ENCODE peak calls at places on chromosome 15, in nine cellular contexts. F is Panc1, K is PC-3, Y is NT2/D1, M is neuronal stem cell, B is sigmoid colon, V is astrocyte, I is tibial artery, X is SK-N-SH. W is an unnamed sample.

GRCh38 chr15:71043373-71043772 is 71.9 kb upstream of the THSD4 start:
- DNase-seq in F (no peak), K (peak; percentile 75), Y (no peak), M (no peak), B (no peak), V (peak; percentile 68), I (no peak), X (no peak), W (no peak)

GRCh38 chr15:93985925-93986324 is 245.4 kb upstream of the MCTP2 start:
- DNase-seq in F (no peak), K (no peak), Y (no peak), M (no peak), B (no peak), V (no peak), I (no peak), X (no peak), W (no peak)

GRCh38 chr15:69504352-69505040 is 51.9 kb downstream of the RPLP1 start:
- DNase-seq in F (no peak), K (no peak), Y (no peak), M (no peak), B (no peak), V (no peak), I (no peak), X (no peak), W (no peak)

GRCh38 chr15:98941595-98942255 is 65.9 kb downstream of the PGPEP1L start:
- DNase-seq in F (no peak), K (peak; percentile 16), Y (no peak), M (no peak), B (no peak), V (no peak), I (no peak), X (no peak), W (no peak)

GRCh38 chr15:88194162-88194561 is 62.4 kb downstream of the NTRK3 start:
- DNase-seq in F (no peak), K (no peak), Y (no peak), M (no peak), B (no peak), V (no peak), I (no peak), X (no peak), W (no peak)

GRCh38 chr15:70248116-70249025 is 150.7 kb upstream of the TLE3 start:
- DNase-seq in F (no peak), K (no peak), Y (peak; percentile 59), M (no peak), B (peak; percentile 49), V (no peak), I (no peak), X (peak; percentile 60), W (no peak)

GRCh38 chr15:50881121-50882048 is 27.1 kb upstream of the AP4E1 start:
- DNase-seq in F (no peak), K (no peak), Y (no peak), M (no peak), B (no peak), V (peak; percentile 23), I (no peak), X (no peak), W (no peak)

GRCh38 chr15:77642793-77643430 is 10.2 kb upstream of the LINGO1 start:
- DNase-seq in F (no peak), K (peak; percentile 31), Y (no peak), M (no peak), B (no peak), V (no peak), I (no peak), X (peak; percentile 62), W (no peak)

GRCh38 chr15:67836477-67836876 is 3.4 kb downstream of the RNU6-1 start:
- DNase-seq in F (no peak), K (peak; percentile 62), Y (no peak), M (no peak), B (peak; percentile 63), V (no peak), I (peak; percentile 53), X (peak; percentile 76), W (no peak)

GRCh38 chr15:73928971-73929627 is 2.8 kb downstream of the LOXL1 start:
- DNase-seq in F (no peak), K (peak; percentile 39), Y (no peak), M (no peak), B (no peak), V (no peak), I (no peak), X (no peak), W (no peak)

GRCh38 chr15:98785796-98786581 is 137.7 kb downstream of the IGF1R start:
- DNase-seq in F (no peak), K (no peak), Y (peak; percentile 57), M (peak; percentile 80), B (no peak), V (no peak), I (no peak), X (no peak), W (no peak)

GRCh38 chr15:89448825-89449224 is 47.6 kb downstream of the RHCG start:
- DNase-seq in F (no peak), K (no peak), Y (no peak), M (no peak), B (no peak), V (no peak), I (no peak), X (peak; percentile 90), W (no peak)

GRCh38 chr15:79028411-79028964 is 62.1 kb downstream of the RASGRF1 start:
- DNase-seq in F (peak; percentile 52), K (peak; percentile 71), Y (peak; percentile 43), M (peak; percentile 62), B (no peak), V (no peak), I (peak; percentile 33), X (peak; percentile 79), W (no peak)

GRCh38 chr15:47505712-47506542 is 211.4 kb upstream of the SEMA6D start:
- DNase-seq in F (no peak), K (no peak), Y (no peak), M (no peak), B (no peak), V (no peak), I (no peak), X (peak; percentile 25), W (no peak)

GRCh38 chr15:73387507-73388255 is 18.9 kb upstream of the HCN4 start:
- DNase-seq in F (no peak), K (peak; percentile 61), Y (no peak), M (no peak), B (no peak), V (peak; percentile 47), I (no peak), X (no peak), W (no peak)

GRCh38 chr15:79364571-79365240 is 53.8 kb downstream of the TMED3 start:
- DNase-seq in F (no peak), K (no peak), Y (no peak), M (no peak), B (no peak), V (no peak), I (no peak), X (peak; percentile 26), W (no peak)

GRCh38 chr15:100861511-100861991 is 18.1 kb upstream of the ALDH1A3 start:
- DNase-seq in F (no peak), K (no peak), Y (no peak), M (no peak), B (peak; percentile 72), V (no peak), I (no peak), X (no peak), W (no peak)

GRCh38 chr15:72685925-72686794 is at the start of the genes BBS4 and HIGD2B:
- DNase-seq in F (peak; percentile 78), K (peak; percentile 89), Y (peak; percentile 92), M (peak; percentile 88), B (peak; percentile 90), V (peak; percentile 77), I (peak; percentile 86), X (peak; percentile 81), W (peak; percentile 69)

GRCh38 chr15:90599116-90599515 is 69.4 kb downstream of the CRTC3 start:
- DNase-seq in F (no peak), K (no peak), Y (no peak), M (no peak), B (no peak), V (no peak), I (no peak), X (no peak), W (no peak)
- H3K36me3 ChIP-seq in F (no peaks in the 10 kb centered on the region), K (no peaks in the 10 kb centered on the region), Y (peaks cover 3% of the 10 kb centered on the region), M (no peaks in the 10 kb centered on the region), B (no peaks in the 10 kb centered on the region), V (no peaks in the 10 kb centered on the region), I (peaks cover 18% of the 10 kb centered on the region), X (peaks cover 1% of the 10 kb centered on the region), W (no peaks in the 10 kb centered on the region)

DNA sequence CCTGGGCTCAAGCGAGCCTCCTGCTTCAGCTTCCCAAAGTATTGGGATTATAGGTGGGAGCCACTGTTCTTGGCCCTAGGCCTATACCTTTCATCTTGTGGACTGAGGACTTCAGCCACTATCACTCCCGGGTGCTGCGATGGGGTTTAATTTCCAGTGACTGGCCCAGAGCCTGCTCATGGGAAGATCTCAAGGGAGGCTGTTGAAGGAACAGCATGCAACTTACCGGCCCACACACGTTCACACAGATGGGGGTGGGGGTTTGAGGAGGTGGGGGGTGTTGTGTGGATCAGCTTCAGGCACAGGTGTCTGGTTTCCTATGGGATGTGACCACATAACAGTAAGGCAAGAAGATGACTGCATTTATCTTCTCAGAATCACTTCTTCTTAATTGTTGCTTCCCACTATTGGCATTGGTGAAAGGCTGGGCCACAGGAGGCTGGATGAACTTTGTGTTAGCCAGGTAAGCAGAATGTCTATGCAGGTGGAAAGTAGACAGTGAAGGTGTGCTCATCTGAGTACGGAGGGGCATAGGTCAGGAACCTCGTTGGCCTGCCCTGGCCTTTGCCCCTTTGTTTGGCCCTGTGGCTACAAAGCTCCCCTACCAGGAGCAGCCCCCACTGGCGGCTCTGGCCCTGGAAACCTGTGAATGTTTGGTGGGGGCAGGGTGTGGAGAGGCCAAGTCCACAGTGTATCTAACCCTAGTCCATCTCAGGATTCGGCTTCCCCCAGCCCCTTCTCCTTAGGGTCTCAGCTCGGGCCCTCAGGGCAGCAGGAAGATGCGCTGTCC is 1.4 kb upstream of the APBA2 start:
- DNase-seq in F (no peak), K (no peak), Y (no peak), M (no peak), B (no peak), V (no peak), I (no peak), X (no peak), W (no peak)
- H3K4me3 ChIP-seq in F (no peak overlapping the region), K (no peak overlapping the region), Y (no peak overlapping the region), M (no peak overlapping the region), B (no peak overlapping the region), V (no peak overlapping the region), I (no peak overlapping the region), X (no peak overlapping the region), W (no peak overlapping the region)

GRCh38 chr15:34933432-34933975 is 36.0 kb downstream of the AQR start:
- DNase-seq in F (no peak), K (no peak), Y (no peak), M (no peak), B (no peak), V (no peak), I (no peak), X (no peak), W (no peak)
- H3K36me3 ChIP-seq in F (peaks cover 44% of the 10 kb centered on the region), K (peaks cover 49% of the 10 kb centered on the region), Y (peaks cover 49% of the 10 kb centered on the region), M (peaks cover 8% of the 10 kb centered on the region), B (peaks cover 55% of the 10 kb centered on the region), V (peaks cover 40% of the 10 kb centered on the region), I (peaks cover 94% of the 10 kb centered on the region), X (peaks cover 66% of the 10 kb centered on the region), W (no peaks in the 10 kb centered on the region)

GRCh38 chr15:66835558-66835878 is 133.5 kb downstream of the SMAD6 start:
- DNase-seq in F (no peak), K (no peak), Y (no peak), M (no peak), B (no peak), V (peak; percentile 14), I (no peak), X (no peak), W (no peak)
- H3K4me3 ChIP-seq in F (no peak overlapping the region), K (no peak overlapping the region), Y (no peak overlapping the region), M (no peak overlapping the region), B (no peak overlapping the region), V (no peak overlapping the region), I (no peak overlapping the region), X (no peak overlapping the region), W (no peak overlapping the region)

W was measured in kidney epithelial cell.